ENCODE peak calls at places on chromosomes 11 and 22, in ten cellular contexts. D is suprapubic skin, G is transverse colon, X is esophagus muscularis mucosa, V is K562, J is GM23338, S is HCT116, R is prostate gland, Y is spleen, N is stomach. I is an unnamed sample.

GRCh38 chr22:28373841-28374240 is 305.8 kb downstream of the TTC28 start:
- DNase-seq in D (no peak), G (no peak), X (no peak), V (no peak), J (no peak), S (no peak), R (no peak), Y (no peak), N (no peak), I (no peak)

GRCh38 chr22:47171441-47172221 is 409.2 kb downstream of the TBC1D22A start:
- DNase-seq in D (peak; percentile 60), G (peak; percentile 4), X (no peak), V (no peak), J (no peak), S (no peak), R (no peak), Y (peak; percentile 75), N (no peak), I (peak; percentile 56)

GRCh38 chr11:69292221-69292648 is 1.7 kb upstream of the MYEOV start:
- DNase-seq in D (no peak), G (peak; percentile 50), X (no peak), V (peak; percentile 66), J (peak; percentile 61), S (no peak), R (no peak), Y (peak; percentile 88), N (no peak), I (no peak)

GRCh38 chr11:87076874-87077429 is 39.2 kb downstream of the TMEM135 start:
- DNase-seq in D (no peak), G (no peak), X (no peak), V (no peak), J (no peak), S (no peak), R (no peak), Y (no peak), N (no peak), I (no peak)

GRCh38 chr11:132187814-132188213 is 817.4 kb downstream of the NTM start:
- DNase-seq in D (no peak), G (no peak), X (no peak), V (no peak), J (no peak), S (no peak), R (no peak), Y (no peak), N (no peak), I (no peak)

GRCh38 chr22:28198692-28199091 is 279.6 kb upstream of the PITPNB start:
- DNase-seq in D (no peak), G (no peak), X (no peak), V (no peak), J (no peak), S (no peak), R (no peak), Y (no peak), N (no peak), I (no peak)

GRCh38 chr11:3123761-3124733 is 41.1 kb downstream of the OSBPL5 start:
- DNase-seq in D (peak; percentile 94), G (peak; percentile 81), X (peak; percentile 97), V (no peak), J (no peak), S (peak; percentile 34), R (peak; percentile 83), Y (peak; percentile 71), N (peak; percentile 67), I (peak; percentile 97)

GRCh38 chr11:104451193-104451592 is 287.2 kb upstream of the PDGFD start:
- DNase-seq in D (no peak), G (no peak), X (no peak), V (no peak), J (peak; percentile 14), S (no peak), R (no peak), Y (no peak), N (no peak), I (no peak)

GRCh38 chr22:21100149-21101032 is 54.6 kb downstream of the LRRC74B start:
- DNase-seq in D (no peak), G (no peak), X (no peak), V (no peak), J (no peak), S (no peak), R (no peak), Y (no peak), N (no peak), I (no peak)

GRCh38 chr11:1863352-1864215 is 10.7 kb downstream of the LSP1 start:
- DNase-seq in D (peak; percentile 91), G (peak; percentile 66), X (no peak), V (peak; percentile 33), J (peak; percentile 53), S (peak; percentile 68), R (peak; percentile 29), Y (peak; percentile 90), N (peak; percentile 75), I (peak; percentile 94)

GRCh38 chr22:33440756-33441155 is 382.6 kb upstream of the SYN3 start:
- DNase-seq in D (no peak), G (no peak), X (no peak), V (no peak), J (no peak), S (no peak), R (peak; percentile 5), Y (no peak), N (no peak), I (no peak)

GRCh38 chr11:72058416-72059034 is 21.8 kb downstream of the NUMA1 start:
- DNase-seq in D (no peak), G (no peak), X (no peak), V (no peak), J (no peak), S (no peak), R (no peak), Y (no peak), N (no peak), I (no peak)

DNA sequence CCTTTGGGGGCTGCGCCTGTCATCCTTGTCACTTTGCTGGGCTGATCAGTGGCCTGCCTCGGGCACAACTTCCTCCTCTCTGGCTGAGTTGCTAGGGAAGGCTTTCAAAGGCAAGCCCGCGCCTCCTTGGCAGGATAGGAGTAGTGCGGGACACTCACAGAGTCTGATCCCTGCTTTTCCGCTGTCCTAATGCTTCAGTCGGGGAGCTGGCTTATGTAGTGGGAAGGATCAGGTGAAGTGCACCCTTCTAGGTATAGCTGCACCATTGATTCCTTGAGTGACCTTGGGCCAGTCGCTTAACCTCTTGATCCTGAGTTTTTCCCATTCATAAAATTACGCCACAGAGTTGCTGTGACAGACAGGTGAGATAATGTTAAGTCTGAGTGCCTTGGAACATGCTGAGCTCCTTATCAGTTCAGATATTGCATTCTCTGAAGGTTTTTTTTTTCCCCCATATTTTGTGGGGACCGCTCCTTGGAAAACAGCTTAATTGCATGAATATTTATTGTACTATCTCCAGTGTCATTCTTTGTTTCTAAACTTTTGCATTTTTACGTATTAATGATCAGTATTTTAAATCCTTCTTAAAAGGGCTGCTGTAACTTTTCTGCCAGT is 943 bp downstream of the IPO7 start:
- DNase-seq in D (no peak), G (no peak), X (no peak), V (peak; percentile 73), J (no peak), S (no peak), R (no peak), Y (no peak), N (peak; percentile 59), I (no peak)
- TF ChIP-seq POLR2AphosphoS5 in D (no peak), G (no peak), X (no peak), V (peak; percentile 40), J (no peak), S (no peak), R (no peak), Y (no peak), N (no peak), I (no peak)

DNA sequence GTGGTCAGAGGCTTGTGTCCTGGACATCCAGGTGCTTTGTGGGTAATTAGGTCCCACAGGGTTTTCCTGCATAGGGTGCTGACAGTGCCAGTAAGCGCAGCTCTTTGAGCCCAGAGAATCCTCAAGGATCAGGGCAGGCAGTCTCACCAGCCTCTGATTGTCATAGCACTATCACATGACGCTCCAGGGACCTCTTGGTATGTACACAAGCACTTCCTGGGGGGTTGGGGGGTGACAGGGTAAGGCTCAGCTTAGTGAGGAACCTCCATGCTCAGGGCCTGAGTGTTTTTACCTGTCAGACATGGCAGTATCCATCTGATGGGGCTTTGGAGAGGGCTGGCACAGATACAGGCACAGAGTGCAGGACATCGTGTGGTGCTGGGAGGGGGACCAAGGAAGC is 27.9 kb upstream of the SUSD2 start:
- DNase-seq in D (no peak), G (peak; percentile 39), X (no peak), V (no peak), J (no peak), S (no peak), R (no peak), Y (peak; percentile 85), N (no peak), I (no peak)
- H3K4me1 ChIP-seq in D (peaks cover 44% of the 10 kb centered on the region), G (peaks cover 24% of the 10 kb centered on the region), X (peaks cover 85% of the 10 kb centered on the region), V (peaks cover 29% of the 10 kb centered on the region), J (peaks cover 18% of the 10 kb centered on the region), S (peaks cover 31% of the 10 kb centered on the region), R (peaks cover 9% of the 10 kb centered on the region), Y (peaks cover 57% of the 10 kb centered on the region), N (peaks cover 31% of the 10 kb centered on the region), I (no peaks in the 10 kb centered on the region)

GRCh38 chr11:10294289-10294953 is 402 bp upstream of the SBF2 start:
- DNase-seq in D (peak; percentile 80), G (peak; percentile 41), X (peak; percentile 92), V (no peak), J (peak; percentile 62), S (no peak), R (peak; percentile 55), Y (peak; percentile 85), N (no peak), I (peak; percentile 83)
- TF ChIP-seq POLR2AphosphoS5 in D (no peak), G (peak; percentile 5), X (peak; percentile 45), V (no peak), J (peak; percentile 74), S (peak; percentile 59), R (no peak), Y (peak; percentile 66), N (no peak), I (peak; percentile 50)

GRCh38 chr22:19755722-19756287 is 4.8 kb upstream of the TBX1 start:
- DNase-seq in D (no peak), G (no peak), X (no peak), V (no peak), J (peak; percentile 55), S (no peak), R (no peak), Y (no peak), N (no peak), I (no peak)
- H3K4me1 ChIP-seq in D (peaks cover 53% of the 10 kb centered on the region), G (peaks cover 9% of the 10 kb centered on the region), X (peaks cover 45% of the 10 kb centered on the region), V (peaks cover 83% of the 10 kb centered on the region), J (peaks cover 17% of the 10 kb centered on the region), S (peaks cover 16% of the 10 kb centered on the region), R (peaks cover 5% of the 10 kb centered on the region), Y (peaks cover 52% of the 10 kb centered on the region), N (peaks cover 29% of the 10 kb centered on the region), I (peaks cover 47% of the 10 kb centered on the region)